ENCODE peak calls at places on chromosomes 12 and 14, in seven cellular contexts. P is cardiac fibroblast; D is neural progenitor cell; C is CD8-positive, alpha-beta T cell; H is uterus; J is tibial nerve; V is heart left ventricle. R is an unnamed sample.

GRCh38 chr14:37223947-37224474 is 26.3 kb downstream of the MIPOL1 start:
- DNase-seq in P (peak), D (no peak), C (no peak), H (no peak), J (no peak), V (no peak), R (peak)

GRCh38 chr14:35855886-35856481 is 29.8 kb downstream of the BRMS1L start:
- DNase-seq in P (no peak), D (no peak), C (no peak), H (no peak), J (no peak), V (no peak), R (no peak)

GRCh38 chr12:52870361-52871290 is 21.8 kb upstream of the KRT78 start:
- DNase-seq in P (peak), D (peak), C (peak), H (no peak), J (no peak), V (peak), R (peak)

GRCh38 chr12:24943947-24944597 is 4.8 kb downstream of the BCAT1 start:
- DNase-seq in P (peak), D (no peak), C (no peak), H (no peak), J (no peak), V (no peak), R (peak)

GRCh38 chr12:22459872-22460490 is 84.4 kb downstream of the C2CD5 start:
- DNase-seq in P (peak), D (peak), C (no peak), H (no peak), J (no peak), V (no peak), R (peak)

GRCh38 chr12:113818278-113818677 is 147.8 kb downstream of the RBM19 start:
- DNase-seq in P (no peak), D (no peak), C (no peak), H (no peak), J (no peak), V (no peak), R (no peak)

GRCh38 chr14:70416322-70416716 is 571 bp downstream of the SYNJ2BP start:
- DNase-seq in P (peak), D (no peak), C (no peak), H (no peak), J (no peak), V (no peak), R (peak)

GRCh38 chr12:68106660-68107059 is 52.9 kb downstream of the IFNG start:
- DNase-seq in P (no peak), D (no peak), C (no peak), H (no peak), J (no peak), V (no peak), R (no peak)

GRCh38 chr12:45131506-45131905 is 80.6 kb upstream of the DBX2 start:
- DNase-seq in P (no peak), D (no peak), C (no peak), H (no peak), J (no peak), V (no peak), R (no peak)

GRCh38 chr14:100306256-100306505 is at the start of gene SLC25A29:
- DNase-seq in P (no peak), D (no peak), C (no peak), H (no peak), J (no peak), V (no peak), R (no peak)

GRCh38 chr14:100307215-100308111 is 1.2 kb upstream of the SLC25A29 start:
- DNase-seq in P (peak), D (peak), C (no peak), H (no peak), J (no peak), V (no peak), R (no peak)

GRCh38 chr14:100309028-100309718 is 2.9 kb upstream of the SLC25A29 start:
- DNase-seq in P (no peak), D (no peak), C (no peak), H (no peak), J (no peak), V (no peak), R (no peak)

GRCh38 chr14:100306506-100307214 is 416 bp upstream of the SLC25A29 start:
- DNase-seq in P (peak), D (peak), C (peak), H (peak), J (peak), V (peak), R (peak)

GRCh38 chr14:100308112-100308792 is 2.0 kb upstream of the SLC25A29 start:
- DNase-seq in P (no peak), D (no peak), C (no peak), H (no peak), J (no peak), V (no peak), R (no peak)
- H3K4me3 ChIP-seq in P (peak), D (peak), C (no peak), H (no peak), J (no peak), V (peak), R (no peak)

DNA sequence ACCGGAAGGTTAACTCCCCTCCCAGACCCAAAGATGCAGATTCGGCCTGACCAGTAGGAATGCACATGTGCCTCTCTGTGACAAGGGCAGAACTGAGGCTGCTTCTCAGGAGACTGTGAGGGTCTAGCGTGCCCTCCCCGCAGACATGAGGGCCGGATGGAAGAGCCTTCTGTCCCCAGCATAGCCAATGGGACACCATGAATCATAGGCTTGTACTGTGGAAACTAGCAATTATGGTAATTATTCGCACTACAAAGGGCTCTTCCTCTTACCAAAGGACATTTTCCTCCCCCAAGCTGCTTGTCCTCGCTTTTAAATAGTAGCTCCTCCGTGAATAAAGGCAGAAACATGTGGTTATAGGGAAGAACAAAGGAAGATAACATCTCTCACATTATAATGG is 6.2 kb downstream of the COA8 start:
- DNase-seq in P (no peak), D (no peak), C (no peak), H (no peak), J (no peak), V (no peak), R (no peak)
- TF ChIP-seq CTCF in P (no peak), D (no peak), C (no peak), H (no peak), J (no peak), V (no peak), R (no peak)

GRCh38 chr12:121391619-121392324 is 8.1 kb upstream of the RNF34 start:
- DNase-seq in P (peak), D (no peak), C (no peak), H (peak), J (no peak), V (no peak), R (peak)

GRCh38 chr12:121392325-121392716 is 7.6 kb upstream of the RNF34 start:
- DNase-seq in P (no peak), D (no peak), C (no peak), H (no peak), J (no peak), V (no peak), R (no peak)

GRCh38 chr12:121388421-121388981 is 11.4 kb upstream of the RNF34 start:
- DNase-seq in P (peak), D (no peak), C (no peak), H (no peak), J (no peak), V (no peak), R (peak)

DNA sequence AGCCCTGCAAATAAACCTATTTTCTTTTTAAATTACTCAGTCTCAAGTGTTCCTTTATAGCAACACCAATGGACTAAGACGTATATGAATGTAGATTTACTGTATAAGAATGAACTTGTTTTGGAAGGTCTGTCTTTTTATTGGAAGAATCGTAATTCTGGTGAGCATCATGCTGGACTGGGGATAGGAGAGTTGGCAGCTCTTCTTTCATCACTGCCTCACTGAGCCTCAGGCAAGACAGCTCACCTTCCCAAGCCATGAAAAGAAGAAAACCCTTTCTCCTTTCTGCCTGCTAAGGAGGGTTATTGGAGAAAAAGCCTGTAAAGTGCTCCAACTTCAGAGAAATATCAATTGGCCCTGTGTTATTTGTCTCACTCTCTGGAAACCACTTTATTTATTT is 9.1 kb upstream of the RNF34 start:
- DNase-seq in P (no peak), D (no peak), C (no peak), H (no peak), J (no peak), V (no peak), R (no peak)
- H3K4me3 ChIP-seq in P (no peak), D (no peak), C (no peak), H (no peak), J (no peak), V (no peak), R (no peak)

GRCh38 chr14:32998433-32998832 is 59.8 kb downstream of the NPAS3 start:
- DNase-seq in P (peak), D (peak), C (no peak), H (no peak), J (no peak), V (no peak), R (peak)
- TF ChIP-seq CTCF in P (peak), D (peak), C (no peak), H (peak), J (no peak), V (peak), R (peak)

GRCh38 chr14:93214598-93214997 is 7.5 kb downstream of the UBR7 start:
- DNase-seq in P (no peak), D (no peak), C (no peak), H (no peak), J (no peak), V (no peak), R (no peak)

GRCh38 chr14:93206793-93207467 is at the start of the genes GON7 and UBR7:
- DNase-seq in P (peak), D (peak), C (peak), H (peak), J (peak), V (peak), R (peak)

GRCh38 chr14:93207468-93208308 is 632 bp downstream of the UBR7 start:
- DNase-seq in P (peak), D (peak), C (no peak), H (no peak), J (peak), V (peak), R (peak)

GRCh38 chr14:93212432-93212831 is 5.4 kb downstream of the UBR7 start:
- DNase-seq in P (no peak), D (no peak), C (no peak), H (no peak), J (no peak), V (no peak), R (no peak)
- H3K4me3 ChIP-seq in P (no peak), D (no peak), C (no peak), H (no peak), J (no peak), V (no peak), R (no peak)

GRCh38 chr14:51512321-51512720 is 139.4 kb upstream of the FRMD6 start:
- DNase-seq in P (no peak), D (no peak), C (no peak), H (no peak), J (no peak), V (no peak), R (no peak)
- TF ChIP-seq CTCF in P (no peak), D (no peak), C (no peak), H (no peak), J (no peak), V (no peak), R (no peak)

DNA sequence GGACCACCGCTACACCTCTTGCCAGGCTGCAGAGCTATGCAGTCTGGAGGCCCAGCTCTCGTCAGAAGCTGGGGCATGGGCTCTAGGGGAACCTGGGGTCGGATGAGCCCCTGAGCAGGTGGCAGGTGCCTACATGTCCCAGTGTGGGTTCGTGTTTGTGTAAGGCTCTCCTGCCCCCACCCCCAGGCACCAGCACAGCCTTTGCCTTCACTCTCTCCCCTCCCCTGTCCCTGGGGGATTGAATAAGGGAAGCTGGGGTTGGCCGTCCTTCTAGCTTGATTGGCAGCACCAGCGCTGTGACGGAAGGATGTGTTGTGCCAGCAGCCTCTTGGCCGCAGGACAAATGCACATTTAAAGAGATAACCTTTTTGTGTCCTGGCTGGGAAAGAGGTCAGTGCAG is 34.8 kb upstream of the TSPAN9 start:
- DNase-seq in P (no peak), D (no peak), C (no peak), H (no peak), J (no peak), V (peak), R (no peak)
- H3K4me3 ChIP-seq in P (no peak), D (no peak), C (no peak), H (no peak), J (no peak), V (no peak), R (no peak)

GRCh38 chr12:42570076-42570475 is 19.5 kb downstream of the PRICKLE1 start:
- DNase-seq in P (no peak), D (no peak), C (no peak), H (no peak), J (no peak), V (no peak), R (no peak)

GRCh38 chr12:42564540-42564939 is 25.0 kb downstream of the PRICKLE1 start:
- DNase-seq in P (peak), D (no peak), C (no peak), H (no peak), J (no peak), V (no peak), R (peak)

GRCh38 chr12:42565001-42565400 is 24.5 kb downstream of the PRICKLE1 start:
- DNase-seq in P (no peak), D (no peak), C (no peak), H (no peak), J (no peak), V (no peak), R (no peak)

GRCh38 chr12:42568952-42569916 is 20.3 kb downstream of the PRICKLE1 start:
- DNase-seq in P (peak), D (peak), C (no peak), H (no peak), J (no peak), V (no peak), R (peak)

GRCh38 chr12:42565633-42566032 is 23.9 kb downstream of the PRICKLE1 start:
- DNase-seq in P (no peak), D (peak), C (no peak), H (no peak), J (no peak), V (no peak), R (no peak)
- TF ChIP-seq CTCF in P (no peak), D (peak), C (no peak), H (no peak), J (no peak), V (peak), R (no peak)

R was measured in fibroblast of villous mesenchyme.